ENCODE peak calls at places on chromosomes 5 and 9, in nine cellular contexts. S is sigmoid colon; O is WERI-Rb-1; Z is fibroblast of pulmonary artery; V is fibroblast of mammary gland; U is lower lobe of right lung; B is CD8-positive, alpha-beta T cell; C is bronchial epithelial cell; E is AG04450. Y is an unnamed sample.

GRCh38 chr5:169287529-169287928 is 13.4 kb downstream of the SLIT3 start:
- DNase-seq in E (no peak), S (peak; percentile 74), B (no peak), V (no peak), O (no peak), C (no peak), Z (no peak), U (no peak), Y (no peak)

GRCh38 chr5:68554566-68555279 is 339.2 kb downstream of the PIK3R1 start:
- DNase-seq in U (no peak), C (peak; percentile 14), S (no peak), B (no peak), Z (peak; percentile 88), E (no peak), V (peak; percentile 90), O (peak; percentile 34), Y (peak; percentile 68)

GRCh38 chr9:109329274-109330258 is 8.7 kb upstream of the EPB41L4B start:
- DNase-seq in B (no peak), V (peak; percentile 70), C (peak; percentile 91), S (peak; percentile 67), Z (peak; percentile 63), U (peak; percentile 71), E (no peak), O (no peak), Y (no peak)

GRCh38 chr5:23208959-23209431 is 298.4 kb upstream of the PRDM9 start:
- DNase-seq in B (no peak), U (no peak), O (peak; percentile 62), Z (peak; percentile 72), V (peak; percentile 67), C (peak; percentile 73), E (no peak), S (no peak), Y (peak; percentile 60)

GRCh38 chr9:36891341-36891811 is 142.7 kb downstream of the PAX5 start:
- DNase-seq in Z (no peak), V (peak; percentile 2), S (peak; percentile 42), C (no peak), O (peak; percentile 33), E (no peak), B (no peak), U (no peak), Y (no peak)

GRCh38 chr5:78603636-78604175 is 44.9 kb downstream of the LHFPL2 start:
- DNase-seq in O (no peak), B (no peak), S (no peak), E (no peak), C (no peak), Z (no peak), V (peak; percentile 67), U (no peak), Y (no peak)

GRCh38 chr5:130102375-130102774 is 198.1 kb downstream of the CHSY3 start:
- DNase-seq in V (no peak), C (no peak), B (no peak), E (no peak), S (no peak), Z (no peak), O (no peak), U (no peak), Y (no peak)

GRCh38 chr5:79736528-79737514 is 47.2 kb downstream of the CMYA5 start:
- DNase-seq in B (no peak), U (no peak), E (no peak), S (no peak), V (no peak), C (no peak), Z (no peak), O (no peak), Y (no peak)

GRCh38 chr9:127975376-127976315 is 5.1 kb downstream of the EEIG1 start:
- DNase-seq in B (no peak), E (no peak), S (no peak), U (no peak), O (no peak), V (no peak), Z (no peak), C (no peak), Y (no peak)

GRCh38 chr5:178375348-178375747 is 142.7 kb upstream of the PHYKPL start:
- DNase-seq in O (no peak), V (no peak), U (no peak), S (no peak), E (no peak), Z (no peak), C (no peak), B (no peak), Y (no peak)

GRCh38 chr9:79134654-79135053 is 437.1 kb upstream of the TLE4 start:
- DNase-seq in U (no peak), C (peak; percentile 22), O (peak; percentile 33), B (no peak), Z (peak; percentile 10), V (no peak), S (no peak), E (no peak), Y (peak; percentile 80)

GRCh38 chr5:104053057-104053666 is 490.6 kb upstream of the NUDT12 start:
- DNase-seq in O (no peak), V (no peak), S (no peak), E (no peak), U (no peak), B (no peak), C (no peak), Z (no peak), Y (no peak)

GRCh38 chr5:55623789-55624188 is 88.3 kb downstream of the SLC38A9 start:
- DNase-seq in B (no peak), E (no peak), O (peak; percentile 42), U (no peak), V (no peak), C (no peak), Z (no peak), S (no peak), Y (no peak)

GRCh38 chr5:92364986-92365550 is 982.0 kb upstream of the ARRDC3 start:
- DNase-seq in Z (peak; percentile 66), V (peak; percentile 78), O (no peak), S (no peak), U (no peak), E (no peak), C (no peak), B (no peak), Y (no peak)

GRCh38 chr5:61450170-61450815 is 118.2 kb downstream of the ZSWIM6 start:
- DNase-seq in C (peak; percentile 85), S (no peak), Z (peak; percentile 88), U (no peak), O (no peak), B (no peak), E (peak; percentile 70), V (peak; percentile 92), Y (peak; percentile 62)

DNA sequence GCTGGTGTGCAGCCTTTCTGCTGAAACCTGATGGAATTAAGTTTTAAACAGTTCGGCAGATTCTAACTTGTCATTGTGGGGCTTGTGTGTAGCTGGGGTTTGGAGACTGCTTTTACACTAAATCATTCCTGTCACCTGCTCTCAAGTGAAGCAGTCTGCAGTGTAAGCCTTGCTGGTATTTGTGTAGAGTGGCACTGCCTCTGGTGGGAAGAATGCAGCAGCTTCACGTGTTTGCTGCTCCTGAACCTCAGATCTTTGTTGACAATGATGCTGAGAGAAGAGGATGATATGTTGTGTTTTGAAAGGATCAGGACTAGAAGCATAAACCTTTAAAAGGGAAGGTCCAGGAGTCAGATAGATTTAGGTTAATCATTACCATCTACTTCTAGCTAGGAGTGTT is 88.1 kb downstream of the KDM4C start:
- DNase-seq in S (no peak), Z (peak; percentile 28), E (no peak), C (no peak), B (no peak), O (no peak), U (no peak), V (no peak), Y (peak; percentile 81)
- TF ChIP-seq CTCF in S (no peak), Z (peak; percentile 45), E (peak; percentile 49), C (peak; percentile 31), B (no peak), O (peak; percentile 53), U (no peak), V (peak; percentile 21), Y (peak; percentile 88)

DNA sequence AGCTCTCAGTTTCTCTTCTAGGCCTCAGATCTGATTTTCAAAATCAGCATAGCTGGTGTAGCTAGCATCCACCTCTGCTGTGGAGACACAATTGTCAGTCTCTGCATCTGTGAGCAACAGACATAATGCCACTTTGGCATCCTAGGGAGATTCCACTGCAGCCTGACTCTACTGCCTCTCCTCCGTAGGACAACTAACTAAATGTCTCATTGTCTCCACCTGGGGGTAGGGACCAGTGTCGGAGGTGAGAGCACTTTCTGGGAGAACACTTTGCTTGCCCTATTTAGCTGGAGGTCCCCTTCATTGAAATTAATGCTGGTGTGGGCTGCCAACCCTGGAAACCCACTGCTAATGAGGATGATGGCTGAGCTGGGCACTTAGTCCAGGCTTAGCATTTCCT is 1.4 kb downstream of the PPP3R2 start:
- DNase-seq in S (no peak), O (no peak), V (no peak), C (no peak), B (no peak), E (no peak), Z (no peak), U (no peak), Y (no peak)
- H3K4me3 ChIP-seq in S (no peak overlapping the region), O (no peak overlapping the region), V (no peak overlapping the region), C (no peak overlapping the region), B (no peak overlapping the region), E (no peak overlapping the region), Z (no peak overlapping the region), U (no peak overlapping the region), Y (no peak overlapping the region)

DNA sequence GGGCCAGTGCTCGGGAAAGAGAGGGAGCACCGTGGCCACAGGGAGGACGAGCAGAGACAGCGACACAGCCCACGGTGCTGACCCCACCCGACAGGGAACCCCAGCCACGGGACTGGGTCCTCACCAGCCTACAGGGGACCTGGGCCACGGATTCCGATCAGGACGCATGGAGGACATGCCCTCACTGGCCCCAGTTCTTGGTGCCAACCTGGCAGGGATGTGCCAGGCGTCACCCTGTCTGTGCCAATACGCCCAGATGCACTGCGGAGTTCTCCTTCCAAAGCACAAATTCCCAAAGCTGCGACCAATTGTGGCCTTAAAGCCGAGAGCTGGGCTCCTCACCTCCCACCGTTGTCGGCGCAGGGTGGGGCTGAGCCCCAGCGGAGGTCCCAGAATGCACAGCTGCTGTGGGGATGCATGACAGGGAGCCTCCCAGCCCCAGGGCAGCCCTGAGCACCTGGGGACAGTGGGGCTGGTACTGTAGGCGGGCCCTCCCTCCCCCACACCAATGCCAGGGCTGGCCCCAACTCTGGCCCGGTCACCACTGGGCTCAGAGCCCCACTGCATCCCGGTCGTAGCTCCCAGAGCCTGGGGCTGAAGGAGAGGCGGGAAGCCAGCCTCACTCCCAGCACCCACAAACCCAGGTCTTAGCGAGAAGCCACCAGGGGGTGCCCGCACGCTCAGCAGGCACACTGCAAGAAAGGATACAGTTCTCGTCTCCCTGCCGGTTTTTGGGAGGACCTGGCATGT is 44.2 kb downstream of the NKD2 start:
- DNase-seq in B (no peak), O (no peak), V (no peak), U (no peak), C (no peak), Z (no peak), E (no peak), S (no peak), Y (no peak)
- TF ChIP-seq CTCF in B (no peak), O (no peak), V (no peak), U (no peak), C (no peak), Z (no peak), E (no peak), S (no peak), Y (no peak)

DNA sequence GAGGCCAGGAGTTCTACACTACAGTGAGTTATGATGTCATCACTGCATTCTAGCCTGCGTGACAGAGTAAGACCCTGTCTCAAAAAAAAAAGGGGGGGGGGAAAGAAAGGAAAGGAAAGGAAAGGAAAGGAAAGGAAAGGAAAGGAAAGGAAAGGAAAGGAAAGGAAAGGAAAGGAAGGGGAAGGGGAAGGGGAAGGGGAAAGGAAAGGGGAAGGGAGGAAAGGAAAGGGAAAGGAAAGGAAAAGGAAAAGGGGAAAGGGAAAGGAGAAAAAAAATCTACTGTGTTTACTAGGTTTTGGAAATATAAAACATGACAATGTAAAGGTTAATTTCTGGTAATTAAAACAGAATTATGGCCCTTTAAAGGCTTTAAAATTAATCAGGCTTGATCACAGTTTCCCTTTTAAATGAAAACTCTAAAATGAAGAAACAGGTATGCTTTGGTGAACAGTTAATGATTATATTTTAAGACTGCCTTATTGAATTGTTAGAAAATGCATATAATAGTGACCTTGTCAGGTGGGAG is 131.9 kb upstream of the POU5F2 start:
- DNase-seq in V (no peak), C (no peak), Z (no peak), S (no peak), B (no peak), U (no peak), O (no peak), E (no peak), Y (no peak)
- H3K4me3 ChIP-seq in V (no peak overlapping the region), C (no peak overlapping the region), Z (no peak overlapping the region), S (no peak overlapping the region), B (no peak overlapping the region), U (no peak overlapping the region), O (no peak overlapping the region), E (no peak overlapping the region), Y (no peak overlapping the region)

Y was measured in retinal pigment epithelial cell.